ENCODE peak calls at places on chromosomes 6 and 20, in five cellular contexts. One of them, this sample, is unnamed.
A peak's percentile ranks its signal among the peaks of the same experiment; 100 is the strongest.

GRCh38 chr20:59231124-59231804 is 67.6 kb downstream of the ZNF831 start:
- DNase-seq in NB4: no peak
- DNase-seq in WTC11: no peak
- DNase-seq in SK-N-SH: peak; percentile 59
- DNase-seq in A549: no peak
- DNase-seq in this sample: no peak

GRCh38 chr6:142846459-142846831 is 98.5 kb downstream of the HIVEP2 start:
- DNase-seq in NB4: no peak
- DNase-seq in SK-N-SH: no peak
- DNase-seq in WTC11: no peak
- DNase-seq in A549: no peak
- DNase-seq in this sample: no peak

GRCh38 chr6:149044394-149044965 is 273.0 kb upstream of the TAB2 start:
- DNase-seq in NB4: no peak
- DNase-seq in WTC11: no peak
- DNase-seq in A549: no peak
- DNase-seq in SK-N-SH: no peak
- DNase-seq in this sample: no peak

GRCh38 chr6:42313941-42314570 is 96.4 kb upstream of the MRPS10 start:
- DNase-seq in A549: no peak
- DNase-seq in SK-N-SH: no peak
- DNase-seq in WTC11: no peak
- DNase-seq in NB4: no peak
- DNase-seq in this sample: no peak

GRCh38 chr6:145071836-145072235 is 663.5 kb downstream of the EPM2A start:
- DNase-seq in A549: no peak
- DNase-seq in SK-N-SH: no peak
- DNase-seq in WTC11: no peak
- DNase-seq in NB4: no peak
- DNase-seq in this sample: no peak

GRCh38 chr6:36235309-36235708 is 34.6 kb upstream of the PNPLA1 start:
- DNase-seq in WTC11: no peak
- DNase-seq in NB4: no peak
- DNase-seq in SK-N-SH: no peak
- DNase-seq in A549: no peak
- DNase-seq in this sample: no peak

GRCh38 chr6:108247965-108248536 is 12.8 kb downstream of the SNX3 start:
- DNase-seq in A549: no peak
- DNase-seq in WTC11: no peak
- DNase-seq in NB4: no peak
- DNase-seq in SK-N-SH: peak; percentile 64
- DNase-seq in this sample: no peak

GRCh38 chr20:16580127-16580526 is 6.9 kb upstream of the KIF16B start:
- DNase-seq in NB4: no peak
- DNase-seq in A549: peak; percentile 33
- DNase-seq in SK-N-SH: peak; percentile 54
- DNase-seq in WTC11: no peak
- DNase-seq in this sample: no peak

GRCh38 chr6:52514514-52514913 is 62.3 kb downstream of the TRAM2 start:
- DNase-seq in A549: peak; percentile 55
- DNase-seq in SK-N-SH: no peak
- DNase-seq in NB4: peak; percentile 81
- DNase-seq in WTC11: no peak
- DNase-seq in this sample: no peak

GRCh38 chr6:82611751-82612150 is 248.1 kb downstream of the TPBG start:
- DNase-seq in WTC11: no peak
- DNase-seq in A549: no peak
- DNase-seq in SK-N-SH: no peak
- DNase-seq in NB4: no peak
- DNase-seq in this sample: no peak

GRCh38 chr6:43984442-43985321 is 142.6 kb downstream of the MRPL14 start:
- DNase-seq in NB4: no peak
- DNase-seq in SK-N-SH: no peak
- DNase-seq in A549: no peak
- DNase-seq in WTC11: no peak
- DNase-seq in this sample: no peak

GRCh38 chr6:22512716-22513452 is 56.5 kb upstream of the HDGFL1 start:
- DNase-seq in SK-N-SH: no peak
- DNase-seq in WTC11: no peak
- DNase-seq in NB4: no peak
- DNase-seq in A549: no peak
- DNase-seq in this sample: no peak

GRCh38 chr6:99330159-99330558 is 19.3 kb downstream of the FAXC start:
- DNase-seq in NB4: peak; percentile 80
- DNase-seq in WTC11: peak; percentile 52
- DNase-seq in A549: peak; percentile 66
- DNase-seq in SK-N-SH: peak; percentile 63
- DNase-seq in this sample: peak; percentile 57

GRCh38 chr6:31094389-31094881 is 17.9 kb downstream of the C6orf15 start:
- DNase-seq in NB4: peak; percentile 18
- DNase-seq in A549: no peak
- DNase-seq in SK-N-SH: no peak
- DNase-seq in WTC11: no peak
- DNase-seq in this sample: peak; percentile 88

GRCh38 chr6:117346142-117346930 is 79.4 kb downstream of the ROS1 start:
- DNase-seq in WTC11: no peak
- DNase-seq in A549: no peak
- DNase-seq in NB4: peak; percentile 27
- DNase-seq in SK-N-SH: peak; percentile 3
- DNase-seq in this sample: peak; percentile 32

GRCh38 chr6:73969982-73970960 is 274.3 kb downstream of the CD109 start:
- DNase-seq in A549: peak; percentile 40
- DNase-seq in SK-N-SH: peak; percentile 11
- DNase-seq in WTC11: no peak
- DNase-seq in NB4: peak; percentile 51
- DNase-seq in this sample: peak; percentile 56
- TF ChIP-seq MAX in A549: no peak
- TF ChIP-seq MAX in SK-N-SH: no peak
- TF ChIP-seq MAX in WTC11: no peak
- TF ChIP-seq MAX in NB4: no peak
- TF ChIP-seq MAX in this sample: no peak

GRCh38 chr20:2604506-2604835 is 48.0 kb upstream of the NOP56 start:
- DNase-seq in NB4: no peak
- DNase-seq in SK-N-SH: peak; percentile 26
- DNase-seq in A549: no peak
- DNase-seq in WTC11: no peak
- DNase-seq in this sample: no peak

GRCh38 chr20:2612073-2612472 is 40.4 kb upstream of the NOP56 start:
- DNase-seq in WTC11: no peak
- DNase-seq in NB4: no peak
- DNase-seq in SK-N-SH: no peak
- DNase-seq in A549: no peak
- DNase-seq in this sample: no peak

GRCh38 chr20:2606507-2607006 is 45.9 kb upstream of the NOP56 start:
- DNase-seq in WTC11: no peak
- DNase-seq in A549: no peak
- DNase-seq in SK-N-SH: no peak
- DNase-seq in NB4: no peak
- DNase-seq in this sample: no peak

GRCh38 chr20:2610941-2611720 is 41.3 kb upstream of the NOP56 start:
- DNase-seq in NB4: no peak
- DNase-seq in WTC11: no peak
- DNase-seq in SK-N-SH: no peak
- DNase-seq in A549: no peak
- DNase-seq in this sample: no peak

GRCh38 chr20:2610326-2610725 is 42.1 kb upstream of the NOP56 start:
- DNase-seq in NB4: no peak
- DNase-seq in SK-N-SH: no peak
- DNase-seq in WTC11: no peak
- DNase-seq in A549: no peak
- DNase-seq in this sample: no peak
- TF ChIP-seq MAX in NB4: no peak
- TF ChIP-seq MAX in SK-N-SH: no peak
- TF ChIP-seq MAX in WTC11: no peak
- TF ChIP-seq MAX in A549: no peak
- TF ChIP-seq MAX in this sample: no peak

DNA sequence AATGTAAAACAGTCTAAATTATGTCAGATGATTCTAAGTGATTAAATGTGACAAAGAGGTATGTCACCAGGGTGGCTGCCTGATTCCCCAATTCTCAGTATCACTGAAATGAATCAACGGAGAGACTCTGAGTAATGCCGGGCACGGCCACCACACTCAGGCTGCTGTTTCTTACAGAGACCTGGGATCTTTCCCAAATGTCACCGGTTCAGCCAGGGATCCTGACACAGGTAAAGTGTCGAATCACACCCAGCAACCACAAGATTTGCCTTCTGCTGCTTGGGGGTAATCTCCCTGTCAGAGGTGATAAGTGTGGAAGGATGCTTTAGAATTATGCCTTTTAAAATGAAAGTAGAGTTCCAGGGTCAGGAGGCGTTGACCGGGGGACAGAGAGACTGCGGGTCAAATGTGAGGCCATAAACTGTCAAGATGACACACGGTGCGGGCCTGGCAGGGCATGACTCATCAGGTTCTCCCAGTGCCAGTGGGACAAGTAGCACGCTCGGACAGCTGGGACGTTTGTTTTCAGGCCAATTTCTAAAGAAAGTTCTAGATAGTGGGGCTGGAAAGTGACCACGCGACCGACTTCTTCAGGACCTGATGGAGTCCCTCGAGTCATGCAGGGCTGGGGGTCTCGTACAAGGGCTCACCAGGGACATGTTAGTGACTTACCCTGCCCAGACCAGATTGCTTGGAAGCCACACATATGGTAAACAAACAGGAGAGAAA is 48.9 kb downstream of the PRDM1 start:
- DNase-seq in WTC11: no peak
- DNase-seq in NB4: no peak
- DNase-seq in SK-N-SH: no peak
- DNase-seq in A549: peak; percentile 48
- DNase-seq in this sample: no peak
- TF ChIP-seq MAX in WTC11: no peak
- TF ChIP-seq MAX in NB4: no peak
- TF ChIP-seq MAX in SK-N-SH: no peak
- TF ChIP-seq MAX in A549: peak; percentile 43
- TF ChIP-seq MAX in this sample: no peak

GRCh38 chr6:160386869-160387518 is 38.8 kb downstream of the SLC22A3 start:
- DNase-seq in WTC11: no peak
- DNase-seq in NB4: no peak
- DNase-seq in A549: peak; percentile 78
- DNase-seq in SK-N-SH: no peak
- DNase-seq in this sample: no peak
- TF ChIP-seq MAX in WTC11: no peak
- TF ChIP-seq MAX in NB4: no peak
- TF ChIP-seq MAX in A549: peak; percentile 81
- TF ChIP-seq MAX in SK-N-SH: no peak
- TF ChIP-seq MAX in this sample: no peak

GRCh38 chr6:158008894-158009891 is 27.5 kb downstream of the SYNJ2 start:
- DNase-seq in A549: no peak
- DNase-seq in WTC11: no peak
- DNase-seq in SK-N-SH: peak; percentile 86
- DNase-seq in NB4: peak; percentile 49
- DNase-seq in this sample: peak; percentile 89

GRCh38 chr6:158009935-158010585 is 28.4 kb downstream of the SYNJ2 start:
- DNase-seq in A549: no peak
- DNase-seq in SK-N-SH: no peak
- DNase-seq in WTC11: no peak
- DNase-seq in NB4: no peak
- DNase-seq in this sample: no peak

GRCh38 chr6:158010591-158011477 is 29.2 kb downstream of the SYNJ2 start:
- DNase-seq in SK-N-SH: no peak
- DNase-seq in A549: no peak
- DNase-seq in WTC11: no peak
- DNase-seq in NB4: no peak
- DNase-seq in this sample: no peak

GRCh38 chr6:158011980-158012566 is 30.4 kb downstream of the SYNJ2 start:
- DNase-seq in SK-N-SH: no peak
- DNase-seq in A549: no peak
- DNase-seq in WTC11: no peak
- DNase-seq in NB4: no peak
- DNase-seq in this sample: no peak

DNA sequence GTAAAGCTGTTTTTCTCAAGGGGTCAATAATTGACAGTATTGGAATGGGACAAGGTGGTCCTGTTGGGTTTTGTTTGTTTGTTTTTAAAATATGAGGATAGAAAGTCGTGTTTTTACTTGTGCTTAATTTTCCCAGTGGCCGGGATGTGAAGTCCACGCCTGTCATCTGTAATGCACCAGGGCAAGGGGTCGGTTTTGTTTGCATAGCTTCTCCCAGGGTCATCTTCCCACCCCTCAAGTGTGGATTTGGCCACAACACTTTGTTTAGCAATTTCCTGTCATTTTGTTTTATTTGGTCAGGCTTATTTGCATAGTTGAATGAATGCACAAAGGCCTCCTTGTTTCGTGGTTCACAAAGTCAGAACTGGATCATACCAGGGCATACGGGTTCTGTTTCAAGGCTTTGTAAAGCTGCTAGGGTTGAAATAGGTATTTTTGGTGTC is 29.8 kb downstream of the SYNJ2 start:
- DNase-seq in NB4: no peak
- DNase-seq in WTC11: no peak
- DNase-seq in A549: no peak
- DNase-seq in SK-N-SH: no peak
- DNase-seq in this sample: peak; percentile 69
- TF ChIP-seq MAX in NB4: no peak
- TF ChIP-seq MAX in WTC11: no peak
- TF ChIP-seq MAX in A549: no peak
- TF ChIP-seq MAX in SK-N-SH: no peak
- TF ChIP-seq MAX in this sample: no peak

GRCh38 chr6:74942130-74942529 is 263.7 kb downstream of the COL12A1 start:
- DNase-seq in NB4: no peak
- DNase-seq in SK-N-SH: no peak
- DNase-seq in WTC11: no peak
- DNase-seq in A549: no peak
- DNase-seq in this sample: no peak

DNA sequence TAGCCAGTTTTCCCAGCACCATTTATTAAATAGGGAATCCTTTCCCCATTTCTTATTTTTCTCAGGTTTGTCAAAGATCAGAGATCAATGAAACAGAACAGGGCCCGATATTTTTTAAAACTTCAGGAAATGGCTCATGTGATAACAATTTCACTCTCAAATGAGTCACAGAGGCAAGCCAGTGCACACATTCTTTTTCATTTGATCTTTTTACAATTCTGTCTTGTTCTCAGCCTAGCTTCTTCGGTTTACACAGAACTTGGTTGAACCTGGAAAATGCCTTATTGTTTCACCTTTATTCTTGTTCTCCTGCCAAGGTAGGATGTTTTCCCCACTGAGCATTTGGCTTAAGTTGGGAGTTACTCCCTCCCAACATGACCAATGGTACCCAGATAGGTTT is 258.9 kb downstream of the COL12A1 start:
- DNase-seq in A549: no peak
- DNase-seq in WTC11: no peak
- DNase-seq in SK-N-SH: no peak
- DNase-seq in NB4: no peak
- DNase-seq in this sample: peak; percentile 67
- TF ChIP-seq MAX in A549: no peak
- TF ChIP-seq MAX in WTC11: no peak
- TF ChIP-seq MAX in SK-N-SH: no peak
- TF ChIP-seq MAX in NB4: no peak
- TF ChIP-seq MAX in this sample: no peak

This sample was measured in endothelial cell of umbilical vein.